ENCODE peak calls at places on chromosomes 1 and 21, in four cellular contexts. C is small intestine, Q is breast epithelium, Y is neuronal stem cell. H is an unnamed sample.

GRCh38 chr1:189429610-189430009 is 1048.1 kb downstream of the BRINP3 start:
- DNase-seq in Q (no peak), C (peak; percentile 18), Y (peak; percentile 15), H (peak; percentile 7)

GRCh38 chr1:86200901-86201300 is 44.3 kb upstream of the COL24A1 start:
- DNase-seq in Y (no peak), Q (no peak), C (no peak), H (no peak)

GRCh38 chr1:32447469-32448185 is 17.2 kb upstream of the ZBTB8B start:
- DNase-seq in C (no peak), Y (peak; percentile 67), Q (peak; percentile 82), H (no peak)

GRCh38 chr21:34744801-34745200 is 76.0 kb downstream of the CLIC6 start:
- DNase-seq in Q (no peak), C (no peak), Y (no peak), H (no peak)

GRCh38 chr1:113133038-113133437 is 60.0 kb downstream of the LRIG2 start:
- DNase-seq in Y (no peak), C (no peak), Q (no peak), H (peak; percentile 26)

GRCh38 chr1:43367026-43367903 is 546 bp downstream of the ELOVL1 start:
- DNase-seq in Q (no peak), C (peak; percentile 43), Y (no peak), H (peak; percentile 32)

GRCh38 chr1:220691039-220691684 is 999 bp downstream of the C1orf115 start:
- DNase-seq in Q (no peak), C (peak; percentile 82), Y (no peak), H (no peak)

GRCh38 chr1:89980605-89981004 is 14.3 kb upstream of the ZNF326 start:
- DNase-seq in Q (no peak), C (no peak), Y (no peak), H (no peak)

GRCh38 chr1:211135342-211135950 is 1.5 kb upstream of the KCNH1 start:
- DNase-seq in Y (peak; percentile 23), C (peak; percentile 42), Q (no peak), H (no peak)

GRCh38 chr21:46117586-46118304 is 19.8 kb downstream of the COL6A2 start:
- DNase-seq in C (no peak), Q (no peak), Y (no peak), H (no peak)

GRCh38 chr1:200290010-200290685 is 119.7 kb downstream of the ZNF281 start:
- DNase-seq in Y (no peak), C (peak; percentile 47), Q (no peak), H (no peak)

GRCh38 chr1:111596499-111596898 is 23.1 kb upstream of the RAP1A start:
- DNase-seq in Y (no peak), Q (no peak), C (no peak), H (peak; percentile 79)

GRCh38 chr1:69568435-69569280 is 936 bp downstream of the LRRC7 start:
- DNase-seq in Q (no peak), Y (peak; percentile 35), C (no peak), H (no peak)

GRCh38 chr1:216183427-216183826 is 239.8 kb downstream of the USH2A start:
- DNase-seq in C (no peak), Y (no peak), Q (no peak), H (no peak)

GRCh38 chr21:45580576-45581321 is 38.5 kb upstream of the SLC19A1 start:
- DNase-seq in C (no peak), Q (no peak), Y (no peak), H (no peak)

GRCh38 chr1:200015811-200016210 is 11.7 kb upstream of the NR5A2 start:
- DNase-seq in Q (no peak), C (no peak), Y (no peak), H (no peak)

GRCh38 chr1:175498002-175498401 is 245.4 kb downstream of the TNR start:
- DNase-seq in C (no peak), Y (no peak), Q (no peak), H (no peak)

GRCh38 chr1:154178856-154179811 is 12.8 kb downstream of the TPM3 start:
- DNase-seq in Q (no peak), C (peak; percentile 88), Y (no peak), H (no peak)

GRCh38 chr1:17316704-17317103 is 8.7 kb downstream of the PADI4 start:
- DNase-seq in Y (no peak), C (no peak), Q (no peak), H (no peak)

GRCh38 chr21:14917762-14918161 is 147.0 kb downstream of the NRIP1 start:
- DNase-seq in Q (no peak), C (no peak), Y (no peak), H (no peak)

GRCh38 chr1:13813398-13814012 is 113.5 kb downstream of the PRDM2 start:
- DNase-seq in Q (no peak), Y (peak; percentile 29), C (no peak), H (peak; percentile 45)

DNA sequence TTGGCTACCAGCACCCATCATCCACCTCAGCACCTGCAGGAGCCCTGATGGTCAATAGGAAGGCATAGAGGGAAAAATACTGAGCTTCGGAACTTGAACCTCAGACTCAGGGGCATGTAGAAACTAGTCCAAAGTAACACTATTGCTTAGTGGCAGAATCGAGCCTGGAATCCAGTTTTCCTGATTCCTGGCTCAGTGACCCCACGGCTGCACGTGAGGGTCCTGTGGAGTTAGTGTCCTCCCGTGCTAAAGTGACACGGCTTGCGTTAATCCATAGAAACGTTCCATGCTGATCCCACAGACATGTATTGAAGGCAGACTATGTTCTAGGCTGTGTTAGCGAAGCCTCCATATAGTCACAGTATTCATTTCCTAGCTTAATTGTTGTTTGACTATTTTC is 747.0 kb upstream of the TPTE start:
- DNase-seq in Y (no peak), C (no peak), Q (no peak), H (no peak)
- H3K9me3 ChIP-seq in Y (peaks cover 13% of the 10 kb centered on the region), C (peaks cover 3% of the 10 kb centered on the region), Q (peaks cover 30% of the 10 kb centered on the region), H (peaks cover 11% of the 10 kb centered on the region)

DNA sequence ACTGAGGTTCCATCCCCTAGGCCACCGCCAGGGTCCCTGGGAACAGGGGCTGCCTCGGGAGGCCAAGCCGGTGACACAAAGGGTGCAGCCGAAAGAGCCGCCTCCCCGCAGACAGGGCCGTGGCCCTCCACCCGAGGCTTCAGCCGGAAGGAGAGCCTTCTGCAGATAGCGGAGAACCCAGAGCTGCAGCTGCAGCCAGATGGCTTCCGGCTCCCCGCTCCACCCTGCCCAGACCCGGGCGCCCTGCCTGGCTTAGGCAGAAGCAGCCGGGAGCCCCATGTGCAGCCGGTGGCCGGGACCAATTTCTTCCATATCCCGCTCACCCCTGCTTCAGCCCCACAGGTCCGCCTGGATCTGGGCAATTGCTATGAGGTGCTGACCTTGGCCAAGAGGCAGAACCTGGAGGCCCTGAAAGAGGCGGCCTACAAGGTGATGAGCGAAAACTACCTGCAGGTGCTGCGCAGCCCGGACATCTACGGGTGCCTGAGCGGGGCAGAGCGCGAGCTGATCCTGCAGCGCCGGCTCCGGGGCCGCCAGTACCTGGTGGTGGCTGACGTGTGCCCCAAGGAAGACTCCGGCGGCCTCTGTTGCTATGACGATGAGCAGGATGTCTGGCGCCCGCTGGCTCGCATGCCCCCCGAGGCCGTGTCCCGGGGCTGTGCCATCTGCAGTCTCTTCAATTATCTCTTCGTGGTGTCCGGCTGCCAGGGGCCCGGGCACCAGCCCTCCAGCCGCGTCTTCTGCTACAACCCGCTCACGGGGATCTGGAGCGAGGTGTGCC is 1.4 kb downstream of the KLHDC7A start:
- DNase-seq in Y (no peak), Q (no peak), C (no peak), H (no peak)
- H3K36me3 ChIP-seq in Y (no peaks in the 10 kb centered on the region), Q (no peaks in the 10 kb centered on the region), C (no peaks in the 10 kb centered on the region), H (no peaks in the 10 kb centered on the region)

GRCh38 chr1:4396571-4396970 is 257.8 kb upstream of the AJAP1 start:
- DNase-seq in Q (no peak), C (no peak), Y (no peak), H (no peak)

GRCh38 chr1:4397196-4397595 is 257.2 kb upstream of the AJAP1 start:
- DNase-seq in Y (no peak), C (no peak), Q (no peak), H (no peak)

GRCh38 chr1:4395158-4395557 is 259.3 kb upstream of the AJAP1 start:
- DNase-seq in Q (no peak), Y (no peak), C (no peak), H (no peak)

GRCh38 chr1:4394366-4394765 is 260.0 kb upstream of the AJAP1 start:
- DNase-seq in C (no peak), Y (no peak), Q (no peak), H (no peak)

DNA sequence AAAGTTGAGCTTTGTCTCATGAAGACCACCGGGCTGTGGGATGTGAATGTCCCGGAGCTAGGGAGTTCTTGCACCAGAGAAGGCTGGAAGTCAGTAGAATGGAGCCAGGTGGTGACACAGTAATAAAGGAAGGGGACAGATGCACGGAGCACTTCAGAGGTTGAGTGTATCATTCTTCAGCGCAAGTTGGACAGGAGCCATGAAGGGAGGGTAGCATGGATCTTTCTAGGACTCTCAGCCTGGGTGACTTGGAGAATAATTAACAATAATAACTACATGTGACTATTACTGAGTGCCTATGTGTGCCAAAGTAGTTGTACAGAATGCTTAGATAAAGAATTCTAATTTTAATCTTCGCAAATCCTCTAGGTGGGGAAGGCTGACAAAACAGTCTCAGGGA is 258.7 kb upstream of the AJAP1 start:
- DNase-seq in Q (no peak), Y (no peak), C (no peak), H (no peak)
- H3K9me3 ChIP-seq in Q (peaks cover 6% of the 10 kb centered on the region), Y (peaks cover 2% of the 10 kb centered on the region), C (no peaks in the 10 kb centered on the region), H (no peaks in the 10 kb centered on the region)

GRCh38 chr1:35432231-35432630 is 125.0 kb downstream of the KIAA0319L start:
- DNase-seq in Q (no peak), C (no peak), Y (no peak), H (no peak)
- H3K36me3 ChIP-seq in Q (peaks cover 13% of the 10 kb centered on the region), C (peaks cover 3% of the 10 kb centered on the region), Y (peaks cover 90% of the 10 kb centered on the region), H (peaks cover 35% of the 10 kb centered on the region)

GRCh38 chr1:167605576-167605975 is 24.5 kb upstream of the RCSD1 start:
- DNase-seq in Q (no peak), Y (no peak), C (no peak), H (no peak)
- H3K9me3 ChIP-seq in Q (peaks cover 21% of the 10 kb centered on the region), Y (peaks cover 2% of the 10 kb centered on the region), C (no peaks in the 10 kb centered on the region), H (peaks cover 19% of the 10 kb centered on the region)

DNA sequence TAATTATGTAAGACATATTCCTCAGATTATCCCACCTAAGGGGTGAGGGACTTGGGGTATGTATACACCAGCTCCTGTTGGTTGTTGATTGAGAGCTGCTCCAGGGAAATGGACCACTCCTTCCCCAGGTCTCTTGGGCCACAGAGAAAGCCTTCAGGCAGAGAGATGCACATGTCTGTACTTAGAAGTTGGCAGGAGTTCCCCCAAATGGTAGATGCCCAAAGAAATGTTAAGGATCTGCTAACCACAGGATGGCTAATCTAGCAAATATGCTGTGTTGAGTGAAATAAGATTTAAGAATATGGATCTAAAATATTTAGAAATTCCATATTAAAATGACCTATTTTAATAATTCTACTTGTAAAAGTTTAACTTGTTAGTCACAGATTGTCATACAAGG is 100.8 kb upstream of the DNAH14 start:
- DNase-seq in Y (no peak), Q (no peak), C (no peak), H (no peak)
- H3K36me3 ChIP-seq in Y (no peaks in the 10 kb centered on the region), Q (no peaks in the 10 kb centered on the region), C (no peaks in the 10 kb centered on the region), H (no peaks in the 10 kb centered on the region)

DNA sequence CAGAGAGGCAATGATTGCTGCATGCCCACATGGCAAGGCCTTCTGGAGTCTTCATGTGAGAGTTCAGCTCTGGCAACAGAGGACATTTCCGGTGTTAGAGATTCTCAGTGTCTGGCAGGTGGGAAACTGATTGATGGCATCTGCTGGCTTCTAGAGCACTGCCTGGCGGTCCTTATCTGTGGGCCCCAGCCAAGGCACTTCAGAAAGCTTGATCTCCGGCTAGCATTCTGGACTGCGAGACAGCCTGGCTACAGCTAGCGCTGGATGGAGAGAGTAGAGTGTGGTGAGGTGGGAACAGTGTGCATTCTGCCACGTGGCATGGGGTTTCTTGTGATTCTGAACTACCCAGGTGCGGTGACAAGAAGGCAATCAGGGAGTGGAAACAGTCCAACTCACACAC is 9.4 kb downstream of the ZNF678 start:
- DNase-seq in Q (no peak), C (no peak), Y (no peak), H (no peak)
- H3K9me3 ChIP-seq in Q (no peaks in the 10 kb centered on the region), C (no peaks in the 10 kb centered on the region), Y (peaks cover 6% of the 10 kb centered on the region), H (peaks cover 20% of the 10 kb centered on the region)